ENCODE peak calls at places on chromosomes 5 and 9, in five cellular contexts. U is HepG2, Q is WTC11, F is HEK293T, W is H1. A is an unnamed sample.

GRCh38 chr9:34378376-34379060 is 1.8 kb upstream of the MYORG start:
- DNase-seq in U (no peak), Q (no peak), F (no peak), W (no peak), A (no peak)

GRCh38 chr5:180170111-180170809 is 38.8 kb downstream of the RASGEF1C start:
- DNase-seq in U (no peak), Q (no peak), F (no peak), W (no peak), A (no peak)

GRCh38 chr5:32232441-32233219 is 58.5 kb upstream of the GOLPH3 start:
- DNase-seq in U (peak; percentile 64), Q (peak; percentile 77), F (peak; percentile 62), W (peak; percentile 19), A (peak; percentile 41)

GRCh38 chr9:32264171-32264862 is 120.1 kb upstream of the ACO1 start:
- DNase-seq in U (peak; percentile 7), Q (peak; percentile 38), F (no peak), W (peak; percentile 10), A (no peak)

GRCh38 chr5:131286400-131286715 is 22.5 kb downstream of the CDC42SE2 start:
- DNase-seq in U (no peak), Q (no peak), F (no peak), W (no peak), A (no peak)

GRCh38 chr5:75630875-75631274 is 19.6 kb downstream of the ANKDD1B start:
- DNase-seq in U (no peak), Q (no peak), F (no peak), W (no peak), A (no peak)

GRCh38 chr5:141182248-141182647 is at the start of gene PCDHB16:
- DNase-seq in U (peak; percentile 53), Q (peak; percentile 78), F (peak; percentile 14), W (no peak), A (no peak)

GRCh38 chr9:36450110-36450732 is 50.2 kb upstream of the RNF38 start:
- DNase-seq in U (peak; percentile 66), Q (no peak), F (peak; percentile 48), W (no peak), A (peak; percentile 22)

GRCh38 chr9:3285365-3286161 is 240.2 kb downstream of the RFX3 start:
- DNase-seq in U (no peak), Q (no peak), F (no peak), W (no peak), A (no peak)

GRCh38 chr5:53831496-53831895 is 271.1 kb downstream of the NDUFS4 start:
- DNase-seq in U (no peak), Q (no peak), F (no peak), W (no peak), A (no peak)

GRCh38 chr5:35811108-35811741 is 45.5 kb upstream of the IL7R start:
- DNase-seq in U (no peak), Q (no peak), F (no peak), W (no peak), A (no peak)

GRCh38 chr5:54480296-54480695 is 24.8 kb downstream of the HSPB3 start:
- DNase-seq in U (no peak), Q (no peak), F (no peak), W (no peak), A (no peak)

GRCh38 chr9:35470894-35471293 is 19.0 kb upstream of the RUSC2 start:
- DNase-seq in U (no peak), Q (no peak), F (no peak), W (no peak), A (no peak)

GRCh38 chr5:92467695-92468094 is 1084.6 kb upstream of the ARRDC3 start:
- DNase-seq in U (no peak), Q (no peak), F (no peak), W (no peak), A (no peak)

GRCh38 chr9:21470126-21470525 is 12.0 kb downstream of the IFNE start:
- DNase-seq in U (no peak), Q (no peak), F (no peak), W (no peak), A (no peak)

GRCh38 chr5:74521401-74521800 is 119.1 kb downstream of the ENC1 start:
- DNase-seq in U (no peak), Q (no peak), F (no peak), W (no peak), A (no peak)

GRCh38 chr5:141787376-141787775 is 90.8 kb downstream of the PCDH1 start:
- DNase-seq in U (no peak), Q (no peak), F (no peak), W (no peak), A (no peak)

GRCh38 chr5:543755-544674 is 19.8 kb upstream of the SLC9A3 start:
- DNase-seq in U (no peak), Q (peak; percentile 8), F (no peak), W (no peak), A (no peak)

GRCh38 chr9:31916591-31917223 is 467.7 kb upstream of the ACO1 start:
- DNase-seq in U (peak; percentile 11), Q (peak; percentile 20), F (no peak), W (no peak), A (no peak)

GRCh38 chr9:15357050-15357653 is 50.1 kb upstream of the TTC39B start:
- DNase-seq in U (peak; percentile 60), Q (peak; percentile 58), F (no peak), W (no peak), A (no peak)

GRCh38 chr5:68354315-68354714 is 138.8 kb downstream of the PIK3R1 start:
- DNase-seq in U (no peak), Q (no peak), F (no peak), W (no peak), A (no peak)

GRCh38 chr5:163585206-163585605 is 79.8 kb downstream of the MAT2B start:
- DNase-seq in U (no peak), Q (no peak), F (no peak), W (no peak), A (no peak)

GRCh38 chr9:133693703-133694529 is 44.2 kb downstream of the SARDH start:
- DNase-seq in U (no peak), Q (no peak), F (no peak), W (no peak), A (no peak)

GRCh38 chr9:133505901-133506652 is 18.7 kb downstream of the MYMK start:
- DNase-seq in U (no peak), Q (no peak), F (no peak), W (no peak), A (no peak)

GRCh38 chr5:96391921-96392320 is 41.1 kb downstream of the PCSK1 start:
- DNase-seq in U (no peak), Q (no peak), F (no peak), W (no peak), A (no peak)

GRCh38 chr5:172150514-172151425 is 37.3 kb downstream of the STK10 start:
- DNase-seq in U (no peak), Q (no peak), F (no peak), W (no peak), A (no peak)

GRCh38 chr9:111599092-111599947 is at the start of gene PTGR1:
- DNase-seq in U (peak; percentile 35), Q (peak; percentile 79), F (no peak), W (peak; percentile 29), A (peak; percentile 81)
- TF ChIP-seq SP1 in U (no peak), Q (no peak), F (no peak), W (no peak), A (no peak)

GRCh38 chr9:118992813-118993747 is 376.2 kb downstream of the BRINP1 start:
- DNase-seq in U (no peak), Q (no peak), F (no peak), W (no peak), A (no peak)
- TF ChIP-seq SP1 in U (no peak), Q (no peak), F (no peak), W (no peak), A (no peak)

DNA sequence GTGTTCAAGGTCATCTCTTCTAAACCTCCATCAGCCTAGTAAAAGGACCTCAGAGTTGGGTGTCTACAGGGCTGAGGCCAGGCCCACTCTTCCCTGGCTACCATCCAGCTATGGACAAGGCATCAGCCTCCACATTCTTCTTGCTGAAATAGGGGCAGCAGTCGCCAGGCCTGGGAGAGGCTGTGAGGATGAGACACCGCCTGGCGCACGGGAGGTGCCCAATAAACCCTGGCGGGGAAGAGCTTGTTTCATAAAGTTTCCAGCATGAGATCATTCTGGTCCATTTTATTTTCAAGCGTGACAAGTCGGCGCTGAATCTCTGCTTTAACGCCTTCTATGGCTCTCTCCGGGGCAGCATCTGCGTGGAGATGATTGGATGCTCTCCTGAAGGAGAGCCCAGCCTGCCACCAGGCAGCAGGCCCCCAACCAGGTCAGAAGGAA is 153.4 kb downstream of the OLFM1 start:
- DNase-seq in U (no peak), Q (no peak), F (no peak), W (no peak), A (no peak)
- TF ChIP-seq SP1 in U (no peak), Q (no peak), F (no peak), W (no peak), A (no peak)

GRCh38 chr9:86822414-86822813 is 124.9 kb downstream of the GAS1 start:
- DNase-seq in U (no peak), Q (no peak), F (no peak), W (no peak), A (no peak)
- TF ChIP-seq SP1 in U (no peak), Q (no peak), F (no peak), W (no peak), A (no peak)

DNA sequence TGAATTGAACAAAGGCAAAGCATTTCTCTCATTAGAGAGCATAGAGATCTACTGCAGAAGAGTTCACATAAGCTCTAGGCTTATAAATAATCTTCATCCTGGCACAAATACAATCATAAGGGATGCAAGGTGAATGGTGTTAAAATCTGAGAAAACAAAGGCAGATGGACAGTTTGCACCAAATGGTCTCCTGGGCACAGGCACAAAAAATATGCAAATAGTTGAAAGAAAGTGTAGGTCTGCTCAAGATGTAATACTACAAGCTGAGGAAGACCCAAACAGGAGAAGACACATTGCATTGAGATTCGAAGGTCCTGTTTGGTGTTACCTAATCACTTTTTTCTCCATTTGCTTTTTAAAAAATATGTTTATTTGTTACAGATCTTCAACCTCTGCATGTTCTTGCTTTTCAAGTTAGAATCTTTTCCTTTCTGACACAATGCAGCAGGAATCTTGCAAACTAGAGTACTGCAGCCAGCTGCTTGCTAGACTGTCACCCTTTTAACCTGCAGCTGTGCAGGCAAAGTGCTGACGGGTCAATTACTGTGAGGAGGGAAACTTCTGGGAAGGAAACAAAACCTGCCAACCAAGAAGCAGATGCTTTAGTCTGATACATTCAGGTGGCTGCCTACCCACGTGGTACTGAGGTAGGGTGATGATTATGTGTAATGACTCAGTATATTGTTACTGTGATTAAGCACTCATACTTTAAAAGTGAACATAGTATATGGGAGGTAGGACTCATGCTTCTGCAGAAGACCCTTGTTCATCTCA is 1048.6 kb upstream of the SEMA6A start:
- DNase-seq in U (no peak), Q (no peak), F (no peak), W (no peak), A (no peak)
- TF ChIP-seq SP1 in U (no peak), Q (no peak), F (no peak), W (no peak), A (no peak)

GRCh38 chr9:136840140-136840876 is 2.0 kb upstream of the AJM1 start:
- DNase-seq in U (no peak), Q (no peak), F (no peak), W (no peak), A (no peak)
- TF ChIP-seq SP1 in U (no peak), Q (no peak), F (no peak), W (no peak), A (no peak)

A was measured in HCT116.